ENCODE peak calls at places on chromosomes 11 and 22, in seven cellular contexts. L is left kidney; E is stimulated activated CD8-positive, alpha-beta memory T cell treated with anti-CD3 and anti-CD28 coated beads, Interleukin-7, amount 100 ng/mL, for 1 hour; U is activated CD4-positive, alpha-beta T cell treated with anti-CD3 and anti-CD28 coated beads, Interleukin-2, amount 10 ng/mL, durations not matched to agents 7 days and 5 days; Z is HFF-Myc; O is NCI-H1092 treated with DMSO at 0.1 percent for 48 hours; H is non-pigmented ciliary epithelial cell. D is an unnamed sample.
A peak's percentile ranks its signal among the peaks of the same experiment; 100 is the strongest.

GRCh38 chr11:2818503-2818902 is 67.1 kb downstream of the CDKN1C start:
- DNase-seq in L (no peak), E (no peak), U (no peak), Z (no peak), O (no peak), H (no peak), D (no peak)

GRCh38 chr22:20463324-20464095 is 25.9 kb upstream of the SCARF2 start:
- DNase-seq in L (no peak), E (no peak), U (peak; percentile 57), Z (no peak), O (no peak), H (no peak), D (no peak)

GRCh38 chr11:76654310-76654851 is 16.2 kb downstream of the LRRC32 start:
- DNase-seq in L (peak; percentile 83), E (no peak), U (no peak), Z (no peak), O (no peak), H (no peak), D (no peak)

GRCh38 chr11:2160736-2161259 is at the start of gene INS:
- DNase-seq in L (no peak), E (no peak), U (no peak), Z (no peak), O (no peak), H (no peak), D (no peak)

GRCh38 chr11:9379046-9379445 is 5.4 kb upstream of the IPO7 start:
- DNase-seq in L (no peak), E (no peak), U (no peak), Z (no peak), O (no peak), H (no peak), D (no peak)

GRCh38 chr22:47219789-47220188 is 457.3 kb downstream of the TBC1D22A start:
- DNase-seq in L (no peak), E (no peak), U (no peak), Z (no peak), O (no peak), H (no peak), D (no peak)

GRCh38 chr22:27462190-27462589 is 339.4 kb downstream of the MN1 start:
- DNase-seq in L (peak; percentile 74), E (no peak), U (no peak), Z (no peak), O (peak; percentile 85), H (no peak), D (peak; percentile 0)

GRCh38 chr11:78419327-78419726 is 1.7 kb upstream of the GAB2 start:
- DNase-seq in L (peak; percentile 18), E (no peak), U (no peak), Z (no peak), O (peak; percentile 18), H (peak; percentile 94), D (no peak)

GRCh38 chr11:47348859-47349258 is 3.6 kb downstream of the MYBPC3 start:
- DNase-seq in L (peak; percentile 58), E (no peak), U (peak; percentile 41), Z (no peak), O (peak; percentile 18), H (no peak), D (peak; percentile 41)

GRCh38 chr11:60251485-60252207 is 8.7 kb upstream of the MS4A4E start:
- DNase-seq in L (peak; percentile 80), E (no peak), U (peak; percentile 28), Z (no peak), O (peak; percentile 2), H (peak; percentile 2), D (peak; percentile 9)

GRCh38 chr11:115544422-115544821 is 40.2 kb upstream of the CADM1 start:
- DNase-seq in L (no peak), E (no peak), U (no peak), Z (no peak), O (peak; percentile 38), H (no peak), D (no peak)

GRCh38 chr11:104668797-104669463 is 229.3 kb downstream of the CASP12 start:
- DNase-seq in L (no peak), E (no peak), U (no peak), Z (peak; percentile 73), O (no peak), H (peak; percentile 81), D (peak; percentile 91)

GRCh38 chr22:48734961-48735360 is 1092.7 kb downstream of the BRD1 start:
- DNase-seq in L (no peak), E (no peak), U (no peak), Z (no peak), O (no peak), H (no peak), D (peak; percentile 9)

GRCh38 chr11:75593337-75593915 is 31.4 kb downstream of the SERPINH1 start:
- DNase-seq in L (peak; percentile 91), E (no peak), U (no peak), Z (no peak), O (peak; percentile 95), H (no peak), D (no peak)

GRCh38 chr11:35009941-35010337 is 93.5 kb downstream of the PDHX start:
- DNase-seq in L (no peak), E (no peak), U (no peak), Z (no peak), O (no peak), H (no peak), D (no peak)

GRCh38 chr22:35506259-35506570 is 34.4 kb upstream of the RASD2 start:
- DNase-seq in L (no peak), E (no peak), U (no peak), Z (peak; percentile 27), O (no peak), H (no peak), D (no peak)

GRCh38 chr11:95565692-95566091 is 223.9 kb downstream of the FAM76B start:
- DNase-seq in L (no peak), E (no peak), U (no peak), Z (no peak), O (no peak), H (no peak), D (no peak)

GRCh38 chr11:26087095-26087935 is 244.6 kb upstream of the ANO3 start:
- DNase-seq in L (no peak), E (no peak), U (no peak), Z (no peak), O (no peak), H (no peak), D (no peak)

GRCh38 chr11:7901319-7901854 is 29.7 kb downstream of the OR10A6 start:
- DNase-seq in L (no peak), E (no peak), U (no peak), Z (no peak), O (no peak), H (no peak), D (peak; percentile 70)

GRCh38 chr11:118319031-118319814 is 14.7 kb downstream of the CD3E start:
- DNase-seq in L (no peak), E (no peak), U (no peak), Z (no peak), O (no peak), H (no peak), D (no peak)

GRCh38 chr11:2885017-2885675 is 429 bp downstream of the CDKN1C start:
- DNase-seq in L (peak; percentile 86), E (no peak), U (peak; percentile 22), Z (no peak), O (peak; percentile 35), H (no peak), D (peak; percentile 60)

GRCh38 chr11:118572914-118573550 is 823 bp downstream of the ARCN1 start:
- DNase-seq in L (peak; percentile 52), E (no peak), U (peak; percentile 39), Z (no peak), O (peak; percentile 38), H (no peak), D (peak; percentile 63)

GRCh38 chr11:12276356-12276755 is 101.0 kb upstream of the PARVA start:
- DNase-seq in L (no peak), E (no peak), U (no peak), Z (no peak), O (no peak), H (no peak), D (no peak)

D was measured in PC-9.